ENCODE peak calls at places on chromosomes 5 and 9, in seven cellular contexts. One of them, this sample, is unnamed.

GRCh38 chr5:164052536-164053090 is 547.2 kb downstream of the MAT2B start:
- DNase-seq in activated CD4-positive, CD25-positive, alpha-beta regulatory T cell treated with anti-CD3 and anti-CD28 coated beads, Interleukin-2, amount 50 U/mL, for 72 hours: no peak
- DNase-seq in kidney epithelial cell: no peak
- DNase-seq in tibial nerve: no peak
- DNase-seq in astrocyte: peak; percentile 71
- DNase-seq in HCEC 1CT: peak; percentile 82
- DNase-seq in stimulated activated naive CD4-positive, alpha-beta T cell treated with Interleukin-2 at 50 U/mL for 16 hours: no peak
- DNase-seq in this sample: no peak

GRCh38 chr5:108432024-108432423 is 50.1 kb upstream of the FBXL17 start:
- DNase-seq in activated CD4-positive, CD25-positive, alpha-beta regulatory T cell treated with anti-CD3 and anti-CD28 coated beads, Interleukin-2, amount 50 U/mL, for 72 hours: no peak
- DNase-seq in kidney epithelial cell: no peak
- DNase-seq in tibial nerve: no peak
- DNase-seq in astrocyte: peak; percentile 23
- DNase-seq in HCEC 1CT: peak; percentile 67
- DNase-seq in stimulated activated naive CD4-positive, alpha-beta T cell treated with Interleukin-2 at 50 U/mL for 16 hours: no peak
- DNase-seq in this sample: no peak

GRCh38 chr5:96975656-96976055 is 39.8 kb downstream of the LNPEP start:
- DNase-seq in activated CD4-positive, CD25-positive, alpha-beta regulatory T cell treated with anti-CD3 and anti-CD28 coated beads, Interleukin-2, amount 50 U/mL, for 72 hours: no peak
- DNase-seq in kidney epithelial cell: no peak
- DNase-seq in tibial nerve: no peak
- DNase-seq in astrocyte: no peak
- DNase-seq in HCEC 1CT: no peak
- DNase-seq in stimulated activated naive CD4-positive, alpha-beta T cell treated with Interleukin-2 at 50 U/mL for 16 hours: no peak
- DNase-seq in this sample: no peak

GRCh38 chr9:127817881-127818434 is 15.3 kb downstream of the FPGS start:
- DNase-seq in activated CD4-positive, CD25-positive, alpha-beta regulatory T cell treated with anti-CD3 and anti-CD28 coated beads, Interleukin-2, amount 50 U/mL, for 72 hours: no peak
- DNase-seq in kidney epithelial cell: no peak
- DNase-seq in tibial nerve: no peak
- DNase-seq in astrocyte: no peak
- DNase-seq in HCEC 1CT: no peak
- DNase-seq in stimulated activated naive CD4-positive, alpha-beta T cell treated with Interleukin-2 at 50 U/mL for 16 hours: no peak
- DNase-seq in this sample: no peak

GRCh38 chr9:97388721-97389238 is 23.1 kb upstream of the TDRD7 start:
- DNase-seq in activated CD4-positive, CD25-positive, alpha-beta regulatory T cell treated with anti-CD3 and anti-CD28 coated beads, Interleukin-2, amount 50 U/mL, for 72 hours: peak; percentile 43
- DNase-seq in kidney epithelial cell: no peak
- DNase-seq in tibial nerve: no peak
- DNase-seq in astrocyte: no peak
- DNase-seq in HCEC 1CT: peak; percentile 19
- DNase-seq in stimulated activated naive CD4-positive, alpha-beta T cell treated with Interleukin-2 at 50 U/mL for 16 hours: peak; percentile 29
- DNase-seq in this sample: peak; percentile 59

GRCh38 chr9:14827805-14828204 is 82.4 kb downstream of the FREM1 start:
- DNase-seq in activated CD4-positive, CD25-positive, alpha-beta regulatory T cell treated with anti-CD3 and anti-CD28 coated beads, Interleukin-2, amount 50 U/mL, for 72 hours: no peak
- DNase-seq in kidney epithelial cell: no peak
- DNase-seq in tibial nerve: no peak
- DNase-seq in astrocyte: no peak
- DNase-seq in HCEC 1CT: no peak
- DNase-seq in stimulated activated naive CD4-positive, alpha-beta T cell treated with Interleukin-2 at 50 U/mL for 16 hours: no peak
- DNase-seq in this sample: no peak

GRCh38 chr9:113222482-113222841 is 1.1 kb downstream of the SLC31A1 start:
- DNase-seq in activated CD4-positive, CD25-positive, alpha-beta regulatory T cell treated with anti-CD3 and anti-CD28 coated beads, Interleukin-2, amount 50 U/mL, for 72 hours: no peak
- DNase-seq in kidney epithelial cell: no peak
- DNase-seq in tibial nerve: no peak
- DNase-seq in astrocyte: no peak
- DNase-seq in HCEC 1CT: peak; percentile 15
- DNase-seq in stimulated activated naive CD4-positive, alpha-beta T cell treated with Interleukin-2 at 50 U/mL for 16 hours: no peak
- DNase-seq in this sample: no peak

GRCh38 chr5:160242140-160242539 is 12.8 kb downstream of the FABP6 start:
- DNase-seq in activated CD4-positive, CD25-positive, alpha-beta regulatory T cell treated with anti-CD3 and anti-CD28 coated beads, Interleukin-2, amount 50 U/mL, for 72 hours: no peak
- DNase-seq in kidney epithelial cell: no peak
- DNase-seq in tibial nerve: no peak
- DNase-seq in astrocyte: no peak
- DNase-seq in HCEC 1CT: no peak
- DNase-seq in stimulated activated naive CD4-positive, alpha-beta T cell treated with Interleukin-2 at 50 U/mL for 16 hours: no peak
- DNase-seq in this sample: no peak

GRCh38 chr5:15799014-15799413 is 299.0 kb downstream of the FBXL7 start:
- DNase-seq in activated CD4-positive, CD25-positive, alpha-beta regulatory T cell treated with anti-CD3 and anti-CD28 coated beads, Interleukin-2, amount 50 U/mL, for 72 hours: no peak
- DNase-seq in kidney epithelial cell: no peak
- DNase-seq in tibial nerve: no peak
- DNase-seq in astrocyte: no peak
- DNase-seq in HCEC 1CT: no peak
- DNase-seq in stimulated activated naive CD4-positive, alpha-beta T cell treated with Interleukin-2 at 50 U/mL for 16 hours: no peak
- DNase-seq in this sample: no peak

GRCh38 chr5:86461169-86461956 is 156.4 kb upstream of the COX7C start:
- DNase-seq in activated CD4-positive, CD25-positive, alpha-beta regulatory T cell treated with anti-CD3 and anti-CD28 coated beads, Interleukin-2, amount 50 U/mL, for 72 hours: no peak
- DNase-seq in kidney epithelial cell: peak; percentile 5
- DNase-seq in tibial nerve: no peak
- DNase-seq in astrocyte: no peak
- DNase-seq in HCEC 1CT: no peak
- DNase-seq in stimulated activated naive CD4-positive, alpha-beta T cell treated with Interleukin-2 at 50 U/mL for 16 hours: no peak
- DNase-seq in this sample: no peak

GRCh38 chr5:50687548-50687947 is 21.1 kb downstream of the PARP8 start:
- DNase-seq in activated CD4-positive, CD25-positive, alpha-beta regulatory T cell treated with anti-CD3 and anti-CD28 coated beads, Interleukin-2, amount 50 U/mL, for 72 hours: no peak
- DNase-seq in kidney epithelial cell: no peak
- DNase-seq in tibial nerve: no peak
- DNase-seq in astrocyte: no peak
- DNase-seq in HCEC 1CT: no peak
- DNase-seq in stimulated activated naive CD4-positive, alpha-beta T cell treated with Interleukin-2 at 50 U/mL for 16 hours: peak; percentile 7
- DNase-seq in this sample: no peak

GRCh38 chr9:91949946-91950664 is at the start of gene ROR2:
- DNase-seq in activated CD4-positive, CD25-positive, alpha-beta regulatory T cell treated with anti-CD3 and anti-CD28 coated beads, Interleukin-2, amount 50 U/mL, for 72 hours: peak; percentile 55
- DNase-seq in kidney epithelial cell: no peak
- DNase-seq in tibial nerve: no peak
- DNase-seq in astrocyte: peak; percentile 12
- DNase-seq in HCEC 1CT: peak; percentile 44
- DNase-seq in stimulated activated naive CD4-positive, alpha-beta T cell treated with Interleukin-2 at 50 U/mL for 16 hours: peak; percentile 14
- DNase-seq in this sample: peak; percentile 76

GRCh38 chr5:14142202-14142855 is 813 bp upstream of the TRIO start:
- DNase-seq in activated CD4-positive, CD25-positive, alpha-beta regulatory T cell treated with anti-CD3 and anti-CD28 coated beads, Interleukin-2, amount 50 U/mL, for 72 hours: no peak
- DNase-seq in kidney epithelial cell: no peak
- DNase-seq in tibial nerve: no peak
- DNase-seq in astrocyte: no peak
- DNase-seq in HCEC 1CT: no peak
- DNase-seq in stimulated activated naive CD4-positive, alpha-beta T cell treated with Interleukin-2 at 50 U/mL for 16 hours: no peak
- DNase-seq in this sample: no peak

GRCh38 chr5:150661086-150661485 is at the start of gene MYOZ3:
- DNase-seq in activated CD4-positive, CD25-positive, alpha-beta regulatory T cell treated with anti-CD3 and anti-CD28 coated beads, Interleukin-2, amount 50 U/mL, for 72 hours: no peak
- DNase-seq in kidney epithelial cell: no peak
- DNase-seq in tibial nerve: no peak
- DNase-seq in astrocyte: no peak
- DNase-seq in HCEC 1CT: no peak
- DNase-seq in stimulated activated naive CD4-positive, alpha-beta T cell treated with Interleukin-2 at 50 U/mL for 16 hours: no peak
- DNase-seq in this sample: no peak

This sample was measured in germinal center.